ENCODE peak calls at places on chromosomes 3 and 15, in six cellular contexts. One of them, this sample, is unnamed.

GRCh38 chr3:122691195-122691594 is 10.6 kb downstream of the PARP14 start:
- DNase-seq in colonic mucosa: no peak
- DNase-seq in upper lobe of right lung: no peak
- DNase-seq in tibial artery: no peak
- DNase-seq in PC-3: peak; percentile 92
- DNase-seq in left lung: no peak
- DNase-seq in this sample: peak; percentile 79

GRCh38 chr3:60081381-60082095 is 1031.7 kb upstream of the CFAP20DC start:
- DNase-seq in colonic mucosa: no peak
- DNase-seq in tibial artery: no peak
- DNase-seq in PC-3: no peak
- DNase-seq in left lung: no peak
- DNase-seq in upper lobe of right lung: no peak
- DNase-seq in this sample: no peak

GRCh38 chr15:69232144-69232543 is 66.6 kb upstream of the PAQR5 start:
- DNase-seq in upper lobe of right lung: no peak
- DNase-seq in PC-3: peak; percentile 65
- DNase-seq in tibial artery: no peak
- DNase-seq in colonic mucosa: no peak
- DNase-seq in left lung: no peak
- DNase-seq in this sample: peak; percentile 3

GRCh38 chr3:4985330-4986174 is 6.3 kb downstream of the BHLHE40 start:
- DNase-seq in tibial artery: no peak
- DNase-seq in left lung: no peak
- DNase-seq in PC-3: peak; percentile 78
- DNase-seq in upper lobe of right lung: no peak
- DNase-seq in colonic mucosa: no peak
- DNase-seq in this sample: no peak

GRCh38 chr3:72177075-72178050 is 392.4 kb upstream of the PROK2 start:
- DNase-seq in PC-3: no peak
- DNase-seq in upper lobe of right lung: peak; percentile 76
- DNase-seq in left lung: peak; percentile 78
- DNase-seq in colonic mucosa: peak; percentile 28
- DNase-seq in tibial artery: peak; percentile 62
- DNase-seq in this sample: peak; percentile 84

GRCh38 chr3:119662604-119663377 is 2.4 kb upstream of the POPDC2 start:
- DNase-seq in upper lobe of right lung: no peak
- DNase-seq in left lung: no peak
- DNase-seq in colonic mucosa: no peak
- DNase-seq in PC-3: peak; percentile 70
- DNase-seq in tibial artery: no peak
- DNase-seq in this sample: no peak

GRCh38 chr15:66786708-66787471 is 84.9 kb downstream of the SMAD6 start:
- DNase-seq in upper lobe of right lung: no peak
- DNase-seq in PC-3: no peak
- DNase-seq in colonic mucosa: no peak
- DNase-seq in left lung: no peak
- DNase-seq in tibial artery: no peak
- DNase-seq in this sample: peak; percentile 62

GRCh38 chr15:74776851-74777768 is 4.8 kb upstream of the CSK start:
- DNase-seq in left lung: peak; percentile 83
- DNase-seq in colonic mucosa: peak; percentile 37
- DNase-seq in tibial artery: no peak
- DNase-seq in upper lobe of right lung: peak; percentile 66
- DNase-seq in PC-3: no peak
- DNase-seq in this sample: peak; percentile 46

GRCh38 chr3:48595526-48596121 is 495 bp upstream of the COL7A1 start:
- DNase-seq in tibial artery: no peak
- DNase-seq in PC-3: peak; percentile 95
- DNase-seq in left lung: peak; percentile 89
- DNase-seq in colonic mucosa: no peak
- DNase-seq in upper lobe of right lung: no peak
- DNase-seq in this sample: peak; percentile 99

GRCh38 chr3:81245043-81245442 is 516.4 kb downstream of the GBE1 start:
- DNase-seq in tibial artery: no peak
- DNase-seq in upper lobe of right lung: no peak
- DNase-seq in colonic mucosa: no peak
- DNase-seq in left lung: no peak
- DNase-seq in PC-3: no peak
- DNase-seq in this sample: no peak

GRCh38 chr15:48965972-48966371 is 2.3 kb upstream of the SHC4 start:
- DNase-seq in PC-3: peak; percentile 63
- DNase-seq in tibial artery: no peak
- DNase-seq in upper lobe of right lung: no peak
- DNase-seq in left lung: no peak
- DNase-seq in colonic mucosa: no peak
- DNase-seq in this sample: peak; percentile 65

GRCh38 chr15:100372695-100373036 is 30.9 kb upstream of the ADAMTS17 start:
- DNase-seq in tibial artery: peak; percentile 48
- DNase-seq in left lung: no peak
- DNase-seq in upper lobe of right lung: no peak
- DNase-seq in colonic mucosa: no peak
- DNase-seq in PC-3: no peak
- DNase-seq in this sample: peak; percentile 18
- H3K4me3 ChIP-seq in tibial artery: peak overlapping the region; percentile 45
- H3K4me3 ChIP-seq in left lung: no peak overlapping the region
- H3K4me3 ChIP-seq in upper lobe of right lung: peak overlapping the region; percentile 44
- H3K4me3 ChIP-seq in colonic mucosa: no peak overlapping the region
- H3K4me3 ChIP-seq in PC-3: no peak overlapping the region
- H3K4me3 ChIP-seq in this sample: no peak overlapping the region

GRCh38 chr3:153596402-153596801 is 434.4 kb downstream of the RAP2B start:
- DNase-seq in colonic mucosa: no peak
- DNase-seq in PC-3: no peak
- DNase-seq in tibial artery: no peak
- DNase-seq in left lung: no peak
- DNase-seq in upper lobe of right lung: no peak
- DNase-seq in this sample: no peak

GRCh38 chr3:153602801-153603200 is 440.8 kb downstream of the RAP2B start:
- DNase-seq in left lung: no peak
- DNase-seq in tibial artery: no peak
- DNase-seq in upper lobe of right lung: no peak
- DNase-seq in colonic mucosa: no peak
- DNase-seq in PC-3: no peak
- DNase-seq in this sample: no peak

GRCh38 chr3:153599685-153600084 is 437.7 kb downstream of the RAP2B start:
- DNase-seq in left lung: no peak
- DNase-seq in upper lobe of right lung: no peak
- DNase-seq in tibial artery: peak; percentile 36
- DNase-seq in PC-3: peak; percentile 96
- DNase-seq in colonic mucosa: no peak
- DNase-seq in this sample: peak; percentile 71

DNA sequence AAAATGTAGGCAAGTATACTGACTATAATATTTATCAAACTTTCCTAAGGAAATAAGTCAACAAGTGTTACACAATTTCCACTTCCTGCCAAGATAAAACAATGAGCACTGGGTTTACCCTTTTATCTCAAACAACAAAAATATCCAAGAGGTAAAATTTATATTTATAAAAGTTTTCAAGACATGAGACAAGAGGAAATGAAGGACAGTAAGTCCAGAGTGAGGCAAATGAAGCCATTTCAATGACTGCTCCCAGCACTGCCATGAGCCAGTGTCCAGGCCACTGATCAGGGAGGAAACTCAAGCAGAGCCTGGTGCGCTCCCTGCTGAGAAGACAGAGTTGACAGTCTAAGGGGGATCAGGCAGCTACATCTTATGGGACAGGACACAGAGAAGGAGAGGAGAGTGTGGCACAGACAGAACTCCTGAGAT is 439.4 kb downstream of the RAP2B start:
- DNase-seq in left lung: no peak
- DNase-seq in PC-3: peak; percentile 45
- DNase-seq in upper lobe of right lung: no peak
- DNase-seq in tibial artery: no peak
- DNase-seq in colonic mucosa: no peak
- DNase-seq in this sample: no peak
- H3K27ac ChIP-seq in left lung: no peak overlapping the region
- H3K27ac ChIP-seq in PC-3: no peak overlapping the region
- H3K27ac ChIP-seq in upper lobe of right lung: no peak overlapping the region
- H3K27ac ChIP-seq in tibial artery: no peak overlapping the region
- H3K27ac ChIP-seq in colonic mucosa: no peak overlapping the region
- H3K27ac ChIP-seq in this sample: no peak overlapping the region

GRCh38 chr15:40942865-40943264 is 10.4 kb upstream of the CHAC1 start:
- DNase-seq in upper lobe of right lung: no peak
- DNase-seq in left lung: no peak
- DNase-seq in tibial artery: no peak
- DNase-seq in colonic mucosa: no peak
- DNase-seq in PC-3: no peak
- DNase-seq in this sample: no peak

GRCh38 chr15:40943764-40944365 is 9.4 kb upstream of the CHAC1 start:
- DNase-seq in upper lobe of right lung: no peak
- DNase-seq in tibial artery: no peak
- DNase-seq in left lung: no peak
- DNase-seq in colonic mucosa: no peak
- DNase-seq in PC-3: no peak
- DNase-seq in this sample: peak; percentile 65

GRCh38 chr15:40942337-40942854 is 10.9 kb upstream of the CHAC1 start:
- DNase-seq in tibial artery: no peak
- DNase-seq in left lung: no peak
- DNase-seq in PC-3: no peak
- DNase-seq in upper lobe of right lung: no peak
- DNase-seq in colonic mucosa: no peak
- DNase-seq in this sample: peak; percentile 73

GRCh38 chr15:40941528-40942336 is 11.5 kb upstream of the CHAC1 start:
- DNase-seq in colonic mucosa: peak; percentile 81
- DNase-seq in PC-3: peak; percentile 84
- DNase-seq in tibial artery: peak; percentile 73
- DNase-seq in upper lobe of right lung: peak; percentile 93
- DNase-seq in left lung: peak; percentile 97
- DNase-seq in this sample: peak; percentile 100

DNA sequence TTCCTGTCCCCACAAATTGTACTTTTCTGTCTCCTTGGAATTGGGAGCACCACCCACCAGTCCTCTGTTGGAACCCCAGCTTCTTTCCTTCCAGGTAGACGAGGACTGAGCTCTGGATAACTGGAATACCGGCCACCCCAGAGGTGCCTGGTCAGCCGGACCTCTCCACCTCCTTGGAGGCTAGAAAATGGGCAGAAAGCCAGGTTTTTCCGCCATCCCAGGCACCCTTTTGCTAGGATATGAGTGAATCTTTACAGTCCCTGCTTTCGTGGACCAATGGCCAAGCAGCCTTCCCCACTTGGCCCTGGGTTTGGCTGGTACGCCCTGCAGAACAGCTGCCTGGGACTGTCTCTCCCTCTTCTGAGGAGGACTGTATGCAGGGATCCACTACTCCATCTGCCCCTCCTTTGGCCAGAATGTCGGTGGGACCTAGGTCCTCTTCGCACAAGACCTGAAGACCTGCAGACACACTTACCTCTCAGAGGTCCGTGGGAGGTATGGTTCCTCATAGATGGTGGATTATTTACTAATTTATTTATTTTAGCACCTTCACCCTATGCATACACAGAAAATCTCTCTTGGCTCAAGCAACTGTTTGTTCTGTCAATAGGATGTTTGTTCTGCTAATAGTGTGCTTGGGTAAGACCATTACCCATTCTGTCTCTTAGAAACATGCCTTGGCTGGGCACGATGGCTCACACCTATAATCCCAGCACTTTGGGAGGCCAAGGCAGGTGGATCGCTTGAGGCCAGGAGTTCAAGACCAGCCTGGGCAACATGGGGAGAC is 8.6 kb upstream of the CHAC1 start:
- DNase-seq in left lung: no peak
- DNase-seq in tibial artery: no peak
- DNase-seq in PC-3: no peak
- DNase-seq in upper lobe of right lung: no peak
- DNase-seq in colonic mucosa: no peak
- DNase-seq in this sample: peak; percentile 61
- H3K4me1 ChIP-seq in left lung: peaks cover 33% of the 10 kb centered on the region
- H3K4me1 ChIP-seq in tibial artery: peaks cover 16% of the 10 kb centered on the region
- H3K4me1 ChIP-seq in PC-3: peaks cover 19% of the 10 kb centered on the region
- H3K4me1 ChIP-seq in upper lobe of right lung: peaks cover 33% of the 10 kb centered on the region
- H3K4me1 ChIP-seq in colonic mucosa: no peaks in the 10 kb centered on the region
- H3K4me1 ChIP-seq in this sample: peaks cover 11% of the 10 kb centered on the region

DNA sequence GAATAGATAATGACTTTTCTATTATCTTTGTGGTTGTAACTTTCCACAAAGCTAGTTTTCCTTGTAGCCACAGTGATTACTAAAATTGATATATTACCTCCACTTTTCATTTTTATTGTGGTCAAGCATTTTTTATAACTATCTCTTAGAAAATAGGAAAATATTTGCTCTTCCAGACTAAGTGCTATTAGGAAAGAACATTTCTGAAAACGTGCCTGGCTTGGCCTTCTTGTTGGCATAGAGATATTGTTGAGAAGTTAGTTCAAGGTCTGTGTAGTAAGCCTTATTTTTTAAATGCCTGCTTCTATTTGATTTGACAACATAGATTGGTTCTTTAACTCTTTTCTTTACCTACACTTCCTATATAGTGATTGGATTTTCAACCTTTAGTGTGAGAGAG is 101.7 kb downstream of the IL1RAP start:
- DNase-seq in left lung: no peak
- DNase-seq in upper lobe of right lung: no peak
- DNase-seq in tibial artery: no peak
- DNase-seq in colonic mucosa: no peak
- DNase-seq in PC-3: no peak
- DNase-seq in this sample: no peak
- H3K4me3 ChIP-seq in left lung: no peak overlapping the region
- H3K4me3 ChIP-seq in upper lobe of right lung: no peak overlapping the region
- H3K4me3 ChIP-seq in tibial artery: no peak overlapping the region
- H3K4me3 ChIP-seq in colonic mucosa: no peak overlapping the region
- H3K4me3 ChIP-seq in PC-3: no peak overlapping the region
- H3K4me3 ChIP-seq in this sample: no peak overlapping the region

DNA sequence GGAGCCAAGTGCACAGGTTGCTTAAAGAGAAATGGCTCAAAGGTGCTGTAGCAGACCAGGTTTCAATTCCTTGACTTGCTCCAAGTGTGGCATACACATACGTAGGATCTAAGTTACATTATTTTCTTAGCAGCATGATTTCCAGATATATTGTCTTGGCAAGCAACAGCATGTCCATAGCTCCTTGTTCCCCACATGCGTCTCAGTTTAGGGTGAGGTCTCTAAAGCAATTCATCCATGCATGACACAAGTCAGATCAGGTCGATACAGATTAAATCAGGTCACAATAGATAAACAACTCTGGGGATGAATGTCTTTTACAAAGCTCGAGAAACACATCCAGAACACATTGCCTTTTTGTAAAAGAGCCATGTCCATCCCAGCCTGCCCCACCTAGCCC is 109.0 kb upstream of the ABHD17C start:
- DNase-seq in tibial artery: peak; percentile 0
- DNase-seq in colonic mucosa: no peak
- DNase-seq in left lung: no peak
- DNase-seq in PC-3: no peak
- DNase-seq in upper lobe of right lung: no peak
- DNase-seq in this sample: no peak
- H3K27ac ChIP-seq in tibial artery: no peak overlapping the region
- H3K27ac ChIP-seq in colonic mucosa: no peak overlapping the region
- H3K27ac ChIP-seq in left lung: no peak overlapping the region
- H3K27ac ChIP-seq in PC-3: peak overlapping the region; percentile 97
- H3K27ac ChIP-seq in upper lobe of right lung: no peak overlapping the region
- H3K27ac ChIP-seq in this sample: no peak overlapping the region

DNA sequence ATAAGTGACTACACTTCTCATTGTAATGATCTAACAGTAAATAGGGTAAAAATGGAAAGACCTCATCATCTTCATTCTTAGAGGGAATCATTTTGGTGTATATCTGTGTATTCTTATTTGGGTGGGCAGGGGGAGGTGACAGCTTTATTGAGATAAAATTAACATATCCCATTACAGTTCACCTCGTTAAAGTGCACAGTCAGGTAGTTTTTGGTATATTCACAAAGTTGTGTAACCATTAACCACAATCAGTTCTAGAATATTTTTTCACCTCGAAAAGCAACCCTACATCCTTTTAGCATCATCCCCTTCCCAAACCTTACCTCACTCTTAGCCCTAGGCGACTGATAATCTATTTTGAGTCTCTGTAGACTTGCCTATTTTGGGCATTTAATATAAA is 8.1 kb downstream of the PIAS1 start:
- DNase-seq in tibial artery: no peak
- DNase-seq in PC-3: no peak
- DNase-seq in left lung: no peak
- DNase-seq in upper lobe of right lung: no peak
- DNase-seq in colonic mucosa: no peak
- DNase-seq in this sample: no peak
- H3K4me1 ChIP-seq in tibial artery: peaks cover 2% of the 10 kb centered on the region
- H3K4me1 ChIP-seq in PC-3: peaks cover 3% of the 10 kb centered on the region
- H3K4me1 ChIP-seq in left lung: peaks cover 77% of the 10 kb centered on the region
- H3K4me1 ChIP-seq in upper lobe of right lung: peaks cover 22% of the 10 kb centered on the region
- H3K4me1 ChIP-seq in colonic mucosa: no peaks in the 10 kb centered on the region
- H3K4me1 ChIP-seq in this sample: no peaks in the 10 kb centered on the region

This sample was measured in osteoblast.